ENCODE peak calls at places on chromosomes 11 and 22, in seven cellular contexts. One of them, this sample, is unnamed.

GRCh38 chr11:121534131-121535093 is 81.6 kb upstream of the SORL1-AS1 start:
- DNase-seq in mesendoderm: no peak
- DNase-seq in H9: no peak
- DNase-seq in neuronal stem cell: no peak
- DNase-seq in mesenchymal stem cell: no peak
- DNase-seq in IMR-90: peak; percentile 24
- DNase-seq in H1: no peak
- DNase-seq in this sample: no peak

GRCh38 chr22:18085188-18085587 is 7.4 kb downstream of the PEX26 start:
- DNase-seq in H1: no peak
- DNase-seq in IMR-90: peak; percentile 34
- DNase-seq in mesenchymal stem cell: no peak
- DNase-seq in H9: no peak
- DNase-seq in mesendoderm: no peak
- DNase-seq in neuronal stem cell: no peak
- DNase-seq in this sample: no peak

GRCh38 chr22:35496768-35497312 is 43.8 kb upstream of the RASD2 start:
- DNase-seq in mesenchymal stem cell: no peak
- DNase-seq in H1: no peak
- DNase-seq in neuronal stem cell: no peak
- DNase-seq in IMR-90: no peak
- DNase-seq in H9: no peak
- DNase-seq in mesendoderm: no peak
- DNase-seq in this sample: no peak

GRCh38 chr11:18527512-18527911 is 770 bp upstream of the TSG101 start:
- DNase-seq in neuronal stem cell: no peak
- DNase-seq in IMR-90: peak; percentile 43
- DNase-seq in H1: no peak
- DNase-seq in mesendoderm: no peak
- DNase-seq in H9: no peak
- DNase-seq in mesenchymal stem cell: peak; percentile 59
- DNase-seq in this sample: peak; percentile 65

GRCh38 chr11:87236368-87236767 is 198.6 kb downstream of the TMEM135 start:
- DNase-seq in neuronal stem cell: no peak
- DNase-seq in mesendoderm: no peak
- DNase-seq in mesenchymal stem cell: no peak
- DNase-seq in H9: no peak
- DNase-seq in IMR-90: peak; percentile 35
- DNase-seq in H1: no peak
- DNase-seq in this sample: no peak

GRCh38 chr22:19149047-19149883 is 827 bp downstream of the GSC2 start:
- DNase-seq in H9: peak; percentile 64
- DNase-seq in neuronal stem cell: no peak
- DNase-seq in IMR-90: no peak
- DNase-seq in mesenchymal stem cell: no peak
- DNase-seq in H1: no peak
- DNase-seq in mesendoderm: peak; percentile 31
- DNase-seq in this sample: no peak

GRCh38 chr11:45333023-45333422 is 46.9 kb upstream of the SYT13 start:
- DNase-seq in mesendoderm: no peak
- DNase-seq in IMR-90: no peak
- DNase-seq in H1: no peak
- DNase-seq in neuronal stem cell: no peak
- DNase-seq in H9: no peak
- DNase-seq in mesenchymal stem cell: peak; percentile 80
- DNase-seq in this sample: no peak

GRCh38 chr11:105040703-105041102 is 4.4 kb downstream of the CARD16 start:
- DNase-seq in neuronal stem cell: no peak
- DNase-seq in H1: no peak
- DNase-seq in mesenchymal stem cell: no peak
- DNase-seq in mesendoderm: no peak
- DNase-seq in IMR-90: no peak
- DNase-seq in H9: no peak
- DNase-seq in this sample: no peak

GRCh38 chr11:64650923-64651523 is 60.0 kb downstream of the SLC22A12 start:
- DNase-seq in H9: peak; percentile 60
- DNase-seq in IMR-90: peak; percentile 19
- DNase-seq in mesendoderm: peak; percentile 63
- DNase-seq in mesenchymal stem cell: peak; percentile 34
- DNase-seq in neuronal stem cell: no peak
- DNase-seq in H1: no peak
- DNase-seq in this sample: no peak

GRCh38 chr22:19903031-19903430 is 38.5 kb upstream of the COMT start:
- DNase-seq in mesenchymal stem cell: no peak
- DNase-seq in neuronal stem cell: no peak
- DNase-seq in mesendoderm: no peak
- DNase-seq in H9: peak; percentile 40
- DNase-seq in H1: no peak
- DNase-seq in IMR-90: no peak
- DNase-seq in this sample: no peak

GRCh38 chr11:93822359-93822758 is 28.1 kb downstream of the VSTM5 start:
- DNase-seq in mesendoderm: no peak
- DNase-seq in H9: no peak
- DNase-seq in IMR-90: no peak
- DNase-seq in H1: no peak
- DNase-seq in mesenchymal stem cell: no peak
- DNase-seq in neuronal stem cell: no peak
- DNase-seq in this sample: peak; percentile 45

GRCh38 chr22:46105494-46106278 is 44.6 kb upstream of the PPARA start:
- DNase-seq in mesendoderm: no peak
- DNase-seq in H9: no peak
- DNase-seq in IMR-90: peak; percentile 59
- DNase-seq in mesenchymal stem cell: peak; percentile 25
- DNase-seq in H1: no peak
- DNase-seq in neuronal stem cell: no peak
- DNase-seq in this sample: no peak

GRCh38 chr22:22195265-22196017 is 49.1 kb upstream of the VPREB1 start:
- DNase-seq in mesendoderm: peak; percentile 92
- DNase-seq in H9: peak; percentile 91
- DNase-seq in neuronal stem cell: peak; percentile 74
- DNase-seq in mesenchymal stem cell: peak; percentile 47
- DNase-seq in H1: peak; percentile 64
- DNase-seq in IMR-90: peak; percentile 37
- DNase-seq in this sample: peak; percentile 90

GRCh38 chr11:81840375-81840774 is 893.3 kb downstream of the FAM181B start:
- DNase-seq in IMR-90: no peak
- DNase-seq in mesendoderm: no peak
- DNase-seq in H9: no peak
- DNase-seq in mesenchymal stem cell: no peak
- DNase-seq in neuronal stem cell: no peak
- DNase-seq in H1: no peak
- DNase-seq in this sample: no peak

GRCh38 chr11:62665630-62666258 is 632 bp downstream of the CSKMT start:
- DNase-seq in neuronal stem cell: peak; percentile 43
- DNase-seq in mesendoderm: peak; percentile 57
- DNase-seq in H1: no peak
- DNase-seq in H9: no peak
- DNase-seq in mesenchymal stem cell: no peak
- DNase-seq in IMR-90: peak; percentile 66
- DNase-seq in this sample: peak; percentile 55

GRCh38 chr22:41862530-41863266 is 29.8 kb downstream of the SREBF2 start:
- DNase-seq in mesendoderm: no peak
- DNase-seq in IMR-90: peak; percentile 25
- DNase-seq in neuronal stem cell: no peak
- DNase-seq in H9: no peak
- DNase-seq in H1: no peak
- DNase-seq in mesenchymal stem cell: peak; percentile 59
- DNase-seq in this sample: no peak

GRCh38 chr11:103327721-103328120 is 218.5 kb downstream of the DYNC2H1 start:
- DNase-seq in H9: no peak
- DNase-seq in mesendoderm: peak; percentile 30
- DNase-seq in IMR-90: peak; percentile 2
- DNase-seq in H1: no peak
- DNase-seq in mesenchymal stem cell: peak; percentile 19
- DNase-seq in neuronal stem cell: no peak
- DNase-seq in this sample: peak; percentile 18

GRCh38 chr11:103326070-103326794 is 217.0 kb downstream of the DYNC2H1 start:
- DNase-seq in H9: peak; percentile 78
- DNase-seq in mesendoderm: peak; percentile 90
- DNase-seq in neuronal stem cell: peak; percentile 73
- DNase-seq in IMR-90: peak; percentile 78
- DNase-seq in mesenchymal stem cell: peak; percentile 83
- DNase-seq in H1: peak; percentile 41
- DNase-seq in this sample: peak; percentile 89

GRCh38 chr11:103322861-103323260 is 213.6 kb downstream of the DYNC2H1 start:
- DNase-seq in neuronal stem cell: no peak
- DNase-seq in H9: no peak
- DNase-seq in IMR-90: no peak
- DNase-seq in H1: no peak
- DNase-seq in mesenchymal stem cell: peak; percentile 9
- DNase-seq in mesendoderm: no peak
- DNase-seq in this sample: no peak

DNA sequence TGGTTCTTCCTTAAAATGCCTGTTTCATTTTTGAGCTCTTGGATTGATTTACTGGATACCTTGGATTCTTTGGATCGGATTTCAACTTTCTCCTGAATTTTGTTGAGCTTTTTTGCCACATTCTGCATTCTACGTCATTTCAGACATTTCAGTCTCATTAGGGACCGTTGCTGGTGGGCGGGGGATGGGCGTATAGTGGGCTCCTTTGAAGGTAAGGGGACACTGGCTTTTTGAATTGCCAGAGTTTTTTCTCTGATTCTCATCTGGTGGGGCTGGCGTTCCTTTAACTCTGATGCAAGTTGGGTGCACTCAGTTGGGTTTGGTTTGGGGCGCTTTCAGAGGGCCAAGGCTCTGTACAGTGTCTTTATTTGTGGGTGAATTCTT is 216.5 kb downstream of the DYNC2H1 start:
- DNase-seq in neuronal stem cell: peak; percentile 12
- DNase-seq in mesendoderm: no peak
- DNase-seq in mesenchymal stem cell: no peak
- DNase-seq in H1: no peak
- DNase-seq in H9: no peak
- DNase-seq in IMR-90: no peak
- DNase-seq in this sample: no peak
- H2BK120ac ChIP-seq in neuronal stem cell: no peak overlapping the region
- H2BK120ac ChIP-seq in mesendoderm: no peak overlapping the region
- H2BK120ac ChIP-seq in mesenchymal stem cell: no peak overlapping the region
- H2BK120ac ChIP-seq in H1: no peak overlapping the region
- H2BK120ac ChIP-seq in H9: no peak overlapping the region
- H2BK120ac ChIP-seq in IMR-90: peak overlapping the region; percentile 60
- H2BK120ac ChIP-seq in this sample: no peak overlapping the region

GRCh38 chr11:9254416-9254815 is 10.7 kb downstream of the DENND5A start:
- DNase-seq in neuronal stem cell: no peak
- DNase-seq in H9: no peak
- DNase-seq in H1: no peak
- DNase-seq in mesenchymal stem cell: no peak
- DNase-seq in IMR-90: no peak
- DNase-seq in mesendoderm: no peak
- DNase-seq in this sample: no peak
- H3K18ac ChIP-seq in neuronal stem cell: no peak overlapping the region
- H3K18ac ChIP-seq in H9: no peak overlapping the region
- H3K18ac ChIP-seq in H1: no peak overlapping the region
- H3K18ac ChIP-seq in mesenchymal stem cell: no peak overlapping the region
- H3K18ac ChIP-seq in IMR-90: no peak overlapping the region
- H3K18ac ChIP-seq in mesendoderm: no peak overlapping the region
- H3K18ac ChIP-seq in this sample: no peak overlapping the region

GRCh38 chr22:44525872-44526271 is 27.8 kb upstream of the RTL6 start:
- DNase-seq in H1: no peak
- DNase-seq in IMR-90: peak; percentile 6
- DNase-seq in neuronal stem cell: no peak
- DNase-seq in H9: no peak
- DNase-seq in mesendoderm: no peak
- DNase-seq in mesenchymal stem cell: no peak
- DNase-seq in this sample: peak; percentile 12

GRCh38 chr22:44526431-44527115 is 28.5 kb upstream of the RTL6 start:
- DNase-seq in mesendoderm: no peak
- DNase-seq in H9: no peak
- DNase-seq in IMR-90: no peak
- DNase-seq in H1: no peak
- DNase-seq in neuronal stem cell: no peak
- DNase-seq in mesenchymal stem cell: peak; percentile 36
- DNase-seq in this sample: no peak

GRCh38 chr22:44522526-44523170 is 24.6 kb upstream of the RTL6 start:
- DNase-seq in mesendoderm: no peak
- DNase-seq in IMR-90: no peak
- DNase-seq in H1: no peak
- DNase-seq in neuronal stem cell: no peak
- DNase-seq in mesenchymal stem cell: no peak
- DNase-seq in H9: peak; percentile 16
- DNase-seq in this sample: no peak

GRCh38 chr22:44524806-44525205 is 26.8 kb upstream of the RTL6 start:
- DNase-seq in IMR-90: no peak
- DNase-seq in neuronal stem cell: no peak
- DNase-seq in H1: no peak
- DNase-seq in mesenchymal stem cell: no peak
- DNase-seq in mesendoderm: no peak
- DNase-seq in H9: peak; percentile 5
- DNase-seq in this sample: no peak

GRCh38 chr22:44523981-44524759 is 26.1 kb upstream of the RTL6 start:
- DNase-seq in mesendoderm: no peak
- DNase-seq in IMR-90: peak; percentile 99
- DNase-seq in H1: no peak
- DNase-seq in mesenchymal stem cell: peak; percentile 99
- DNase-seq in neuronal stem cell: no peak
- DNase-seq in H9: peak; percentile 7
- DNase-seq in this sample: peak; percentile 85
- H3K4me2 ChIP-seq in mesendoderm: no peak overlapping the region
- H3K4me2 ChIP-seq in IMR-90: peak overlapping the region; percentile 60
- H3K4me2 ChIP-seq in H1: no peak overlapping the region
- H3K4me2 ChIP-seq in mesenchymal stem cell: peak overlapping the region; percentile 45
- H3K4me2 ChIP-seq in neuronal stem cell: no peak overlapping the region
- H3K4me2 ChIP-seq in H9: no peak overlapping the region
- H3K4me2 ChIP-seq in this sample: no peak overlapping the region

GRCh38 chr11:8676458-8676857 is 6.0 kb downstream of the TRIM66 start:
- DNase-seq in mesendoderm: no peak
- DNase-seq in H1: no peak
- DNase-seq in IMR-90: no peak
- DNase-seq in H9: no peak
- DNase-seq in mesenchymal stem cell: no peak
- DNase-seq in neuronal stem cell: no peak
- DNase-seq in this sample: no peak
- H2BK120ac ChIP-seq in mesendoderm: no peak overlapping the region
- H2BK120ac ChIP-seq in H1: no peak overlapping the region
- H2BK120ac ChIP-seq in IMR-90: no peak overlapping the region
- H2BK120ac ChIP-seq in H9: no peak overlapping the region
- H2BK120ac ChIP-seq in mesenchymal stem cell: no peak overlapping the region
- H2BK120ac ChIP-seq in neuronal stem cell: no peak overlapping the region
- H2BK120ac ChIP-seq in this sample: no peak overlapping the region

GRCh38 chr11:117918366-117919255 is 10.6 kb downstream of the TMPRSS13 start:
- DNase-seq in mesenchymal stem cell: no peak
- DNase-seq in neuronal stem cell: no peak
- DNase-seq in mesendoderm: no peak
- DNase-seq in H1: no peak
- DNase-seq in H9: no peak
- DNase-seq in IMR-90: no peak
- DNase-seq in this sample: no peak

GRCh38 chr11:117915219-117915618 is 14.0 kb downstream of the TMPRSS13 start:
- DNase-seq in IMR-90: no peak
- DNase-seq in mesenchymal stem cell: no peak
- DNase-seq in H1: no peak
- DNase-seq in mesendoderm: no peak
- DNase-seq in neuronal stem cell: no peak
- DNase-seq in H9: peak; percentile 36
- DNase-seq in this sample: no peak

GRCh38 chr11:117915672-117916235 is 13.4 kb downstream of the TMPRSS13 start:
- DNase-seq in mesendoderm: no peak
- DNase-seq in H9: peak; percentile 19
- DNase-seq in mesenchymal stem cell: no peak
- DNase-seq in neuronal stem cell: no peak
- DNase-seq in IMR-90: no peak
- DNase-seq in H1: no peak
- DNase-seq in this sample: no peak

GRCh38 chr11:117917591-117917990 is 11.6 kb downstream of the TMPRSS13 start:
- DNase-seq in H9: no peak
- DNase-seq in mesendoderm: no peak
- DNase-seq in H1: no peak
- DNase-seq in neuronal stem cell: no peak
- DNase-seq in mesenchymal stem cell: no peak
- DNase-seq in IMR-90: no peak
- DNase-seq in this sample: no peak

GRCh38 chr11:117916956-117917355 is 12.2 kb downstream of the TMPRSS13 start:
- DNase-seq in H9: no peak
- DNase-seq in IMR-90: no peak
- DNase-seq in neuronal stem cell: no peak
- DNase-seq in mesenchymal stem cell: no peak
- DNase-seq in mesendoderm: no peak
- DNase-seq in H1: no peak
- DNase-seq in this sample: no peak
- H3K18ac ChIP-seq in H9: no peak overlapping the region
- H3K18ac ChIP-seq in IMR-90: no peak overlapping the region
- H3K18ac ChIP-seq in neuronal stem cell: no peak overlapping the region
- H3K18ac ChIP-seq in mesenchymal stem cell: no peak overlapping the region
- H3K18ac ChIP-seq in mesendoderm: no peak overlapping the region
- H3K18ac ChIP-seq in H1: no peak overlapping the region
- H3K18ac ChIP-seq in this sample: no peak overlapping the region

This sample was measured in trophoblast cell.